ENCODE peak calls at places on chromosomes 3 and 15, in five cellular contexts. S is glutamatergic neuron; H is stimulated activated naive B cell treated with anti-CD40 and anti-IgM and Interleukin-4, amounts not matched to agents 10 μg/mL and 1 μg/mL and 100 μg/mL, for 72 hours; I is osteoblast; A is amygdala. B is an unnamed sample.

GRCh38 chr3:129461022-129461421 is 21.0 kb downstream of the IFT122 start:
- DNase-seq in S (no peak), H (no peak), I (no peak), A (no peak), B (no peak)

GRCh38 chr3:37863949-37864822 is 2.5 kb downstream of the CTDSPL start:
- DNase-seq in S (no peak), H (no peak), I (no peak), A (no peak), B (peak; percentile 21)

GRCh38 chr3:47239929-47240328 is 42.7 kb downstream of the KIF9 start:
- DNase-seq in S (no peak), H (no peak), I (no peak), A (no peak), B (no peak)

GRCh38 chr3:120298996-120299395 is 14.0 kb upstream of the GPR156 start:
- DNase-seq in S (no peak), H (no peak), I (no peak), A (no peak), B (no peak)

GRCh38 chr3:186107148-186108105 is 1.5 kb downstream of the ETV5 start:
- DNase-seq in S (peak; percentile 86), H (peak; percentile 26), I (peak; percentile 88), A (peak; percentile 50), B (peak; percentile 83)

GRCh38 chr15:71601038-71601869 is 209.1 kb upstream of the NR2E3 start:
- DNase-seq in S (no peak), H (no peak), I (no peak), A (no peak), B (no peak)

GRCh38 chr3:111582114-111582461 is 13.1 kb downstream of the ZBED2 start:
- DNase-seq in S (no peak), H (no peak), I (peak; percentile 91), A (no peak), B (no peak)

GRCh38 chr3:13480340-13481318 is 523 bp downstream of the HDAC11 start:
- DNase-seq in S (peak; percentile 45), H (no peak), I (peak; percentile 93), A (peak; percentile 72), B (peak; percentile 80)

GRCh38 chr3:161559177-161559998 is 62.8 kb downstream of the OTOL1 start:
- DNase-seq in S (no peak), H (no peak), I (no peak), A (no peak), B (peak; percentile 65)

GRCh38 chr3:191262650-191263049 is 63.6 kb downstream of the OSTN start:
- DNase-seq in S (no peak), H (no peak), I (no peak), A (no peak), B (no peak)

GRCh38 chr3:187930021-187930420 is 184.8 kb upstream of the BCL6 start:
- DNase-seq in S (no peak), H (no peak), I (no peak), A (no peak), B (no peak)

GRCh38 chr3:162391301-162391700 is 894.7 kb downstream of the OTOL1 start:
- DNase-seq in S (no peak), H (no peak), I (no peak), A (no peak), B (no peak)

GRCh38 chr3:30964612-30965011 is 70.2 kb upstream of the GADL1 start:
- DNase-seq in S (no peak), H (no peak), I (no peak), A (no peak), B (no peak)

GRCh38 chr15:31489801-31490646 is 163.4 kb downstream of the KLF13 start:
- DNase-seq in S (no peak), H (no peak), I (peak; percentile 97), A (no peak), B (peak; percentile 72)

GRCh38 chr3:44983413-44984040 is 7.5 kb downstream of the EXOSC7 start:
- DNase-seq in S (no peak), H (no peak), I (no peak), A (no peak), B (peak; percentile 5)

GRCh38 chr3:17300441-17300840 is 415.7 kb downstream of the PLCL2 start:
- DNase-seq in S (no peak), H (no peak), I (no peak), A (no peak), B (no peak)

GRCh38 chr3:45560270-45561020 is 34.1 kb upstream of the LIMD1 start:
- DNase-seq in S (no peak), H (no peak), I (no peak), A (peak; percentile 48), B (no peak)

GRCh38 chr15:78049691-78050440 is 27.6 kb downstream of the TBC1D2B start:
- DNase-seq in S (no peak), H (peak; percentile 28), I (peak; percentile 66), A (no peak), B (no peak)

GRCh38 chr3:16898595-16899395 is 14.0 kb downstream of the PLCL2 start:
- DNase-seq in S (no peak), H (no peak), I (peak; percentile 37), A (no peak), B (no peak)